ENCODE peak calls at places on chromosomes 16 and 17, in four cellular contexts. J is NCI-H226, X is BE2C, F is GM13976. I is an unnamed sample.

GRCh38 chr16:88881090-88881580 is 14.7 kb upstream of the PABPN1L start:
- DNase-seq in J (no peak), X (no peak), F (no peak), I (no peak)

GRCh38 chr16:67034478-67034877 is 5.5 kb downstream of the CBFB start:
- DNase-seq in J (peak; percentile 24), X (no peak), F (no peak), I (no peak)

GRCh38 chr17:39014044-39014794 is 47.0 kb upstream of the FBXO47 start:
- DNase-seq in J (peak; percentile 53), X (no peak), F (no peak), I (no peak)

GRCh38 chr16:89793955-89794354 is 22.5 kb downstream of the FANCA start:
- DNase-seq in J (no peak), X (no peak), F (no peak), I (no peak)

GRCh38 chr16:76800196-76800595 is 390.8 kb upstream of the MON1B start:
- DNase-seq in J (no peak), X (no peak), F (no peak), I (no peak)

GRCh38 chr16:27073733-27074132 is 7.0 kb downstream of the C16orf82 start:
- DNase-seq in J (no peak), X (no peak), F (no peak), I (no peak)

GRCh38 chr16:84599528-84600202 is 18.2 kb downstream of the COTL1 start:
- DNase-seq in J (peak; percentile 67), X (peak; percentile 36), F (peak; percentile 74), I (no peak)

GRCh38 chr16:85165781-85166180 is 53.5 kb upstream of the CIBAR2 start:
- DNase-seq in J (no peak), X (no peak), F (no peak), I (no peak)

I was measured in T-cell.